ENCODE peak calls at places on chromosome 1, in nine cellular contexts. L is astrocyte of the spinal cord, K is T-helper 9 cell, U is NCI-H2081, P is progenitor cell of endocrine pancreas, S is neuronal stem cell, M is osteoblast, Q is NCI-H1436, A is NCI-H1105 treated with DMSO at 0.1 percent for 48 hours. Z is an unnamed sample.

GRCh38 chr1:29544406-29544805 is 308.1 kb downstream of the PTPRU start:
- DNase-seq in L (no peak), K (no peak), U (no peak), P (no peak), S (no peak), M (no peak), Q (no peak), A (no peak), Z (no peak)

GRCh38 chr1:234923626-234924025 is 205.0 kb downstream of the TOMM20 start:
- DNase-seq in L (no peak), K (no peak), U (no peak), P (no peak), S (no peak), M (no peak), Q (no peak), A (no peak), Z (no peak)

GRCh38 chr1:30879940-30880339 is 28.6 kb downstream of the SDC3 start:
- DNase-seq in L (no peak), K (no peak), U (peak), P (no peak), S (no peak), M (peak), Q (peak), A (peak), Z (peak)

GRCh38 chr1:99250724-99251123 is 13.6 kb upstream of the PLPPR4 start:
- DNase-seq in L (no peak), K (no peak), U (no peak), P (no peak), S (no peak), M (no peak), Q (no peak), A (no peak), Z (no peak)

GRCh38 chr1:156666862-156667609 is 10.2 kb downstream of the NES start:
- DNase-seq in L (no peak), K (no peak), U (no peak), P (no peak), S (no peak), M (peak), Q (no peak), A (no peak), Z (no peak)

GRCh38 chr1:179083031-179083345 is 1.1 kb downstream of the TOR3A start:
- DNase-seq in L (no peak), K (peak), U (no peak), P (no peak), S (no peak), M (peak), Q (no peak), A (no peak), Z (no peak)

GRCh38 chr1:214351551-214352277 is 70.8 kb downstream of the SMYD2 start:
- DNase-seq in L (no peak), K (no peak), U (no peak), P (no peak), S (no peak), M (no peak), Q (no peak), A (no peak), Z (no peak)

GRCh38 chr1:156155760-156156495 is 2.5 kb downstream of the SEMA4A start:
- DNase-seq in L (no peak), K (no peak), U (no peak), P (no peak), S (no peak), M (peak), Q (no peak), A (no peak), Z (no peak)

GRCh38 chr1:212638419-212639151 is 30.0 kb downstream of the ATF3 start:
- DNase-seq in L (no peak), K (no peak), U (no peak), P (no peak), S (no peak), M (peak), Q (no peak), A (no peak), Z (no peak)

GRCh38 chr1:84653130-84653680 is 37.1 kb downstream of the SSX2IP start:
- DNase-seq in L (peak), K (no peak), U (no peak), P (no peak), S (no peak), M (peak), Q (no peak), A (no peak), Z (no peak)